ENCODE peak calls at places on chromosomes 16 and 17, in ten cellular contexts. One of them, this sample, is unnamed.

GRCh38 chr16:49019826-49020401 is 261.7 kb downstream of the CBLN1 start:
- DNase-seq in RWPE1: no peak
- DNase-seq in AG04450: no peak
- DNase-seq in effector CD8-positive, alpha-beta T cell: no peak
- DNase-seq in CD8-positive, alpha-beta T cell: no peak
- DNase-seq in stimulated activated effector memory CD8-positive, alpha-beta T cell treated with anti-CD3 and anti-CD28 coated beads, Interleukin-12 subunit alpha, Interleukin-12 subunit beta, amount 100 ng/mL, for 72 hours: no peak
- DNase-seq in stimulated activated CD8-positive, alpha-beta memory T cell treated with anti-CD3 and anti-CD28 coated beads, Interleukin-12 subunit alpha, Interleukin-12 subunit beta, amount 100 ng/mL, for 1 hour: no peak
- DNase-seq in dermis microvascular lymphatic vessel endothelial cell: no peak
- DNase-seq in GM12878: no peak
- DNase-seq in anterior cingulate cortex: no peak
- DNase-seq in this sample: no peak

GRCh38 chr16:11586856-11587642 is at the start of gene LITAF:
- DNase-seq in CD8-positive, alpha-beta T cell: peak; percentile 69
- DNase-seq in stimulated activated CD8-positive, alpha-beta memory T cell treated with anti-CD3 and anti-CD28 coated beads, Interleukin-12 subunit alpha, Interleukin-12 subunit beta, amount 100 ng/mL, for 1 hour: peak; percentile 33
- DNase-seq in anterior cingulate cortex: no peak
- DNase-seq in AG04450: no peak
- DNase-seq in RWPE1: peak; percentile 84
- DNase-seq in GM12878: no peak
- DNase-seq in effector CD8-positive, alpha-beta T cell: peak; percentile 39
- DNase-seq in stimulated activated effector memory CD8-positive, alpha-beta T cell treated with anti-CD3 and anti-CD28 coated beads, Interleukin-12 subunit alpha, Interleukin-12 subunit beta, amount 100 ng/mL, for 72 hours: peak; percentile 62
- DNase-seq in dermis microvascular lymphatic vessel endothelial cell: no peak
- DNase-seq in this sample: peak; percentile 80

GRCh38 chr17:32227910-32228309 is 37.7 kb upstream of the RHBDL3 start:
- DNase-seq in stimulated activated effector memory CD8-positive, alpha-beta T cell treated with anti-CD3 and anti-CD28 coated beads, Interleukin-12 subunit alpha, Interleukin-12 subunit beta, amount 100 ng/mL, for 72 hours: no peak
- DNase-seq in stimulated activated CD8-positive, alpha-beta memory T cell treated with anti-CD3 and anti-CD28 coated beads, Interleukin-12 subunit alpha, Interleukin-12 subunit beta, amount 100 ng/mL, for 1 hour: no peak
- DNase-seq in GM12878: no peak
- DNase-seq in dermis microvascular lymphatic vessel endothelial cell: no peak
- DNase-seq in effector CD8-positive, alpha-beta T cell: no peak
- DNase-seq in CD8-positive, alpha-beta T cell: no peak
- DNase-seq in anterior cingulate cortex: no peak
- DNase-seq in AG04450: no peak
- DNase-seq in RWPE1: no peak
- DNase-seq in this sample: no peak

GRCh38 chr16:397736-398332 is 835 bp downstream of the NME4 start:
- DNase-seq in stimulated activated effector memory CD8-positive, alpha-beta T cell treated with anti-CD3 and anti-CD28 coated beads, Interleukin-12 subunit alpha, Interleukin-12 subunit beta, amount 100 ng/mL, for 72 hours: no peak
- DNase-seq in stimulated activated CD8-positive, alpha-beta memory T cell treated with anti-CD3 and anti-CD28 coated beads, Interleukin-12 subunit alpha, Interleukin-12 subunit beta, amount 100 ng/mL, for 1 hour: no peak
- DNase-seq in AG04450: no peak
- DNase-seq in effector CD8-positive, alpha-beta T cell: peak; percentile 18
- DNase-seq in dermis microvascular lymphatic vessel endothelial cell: peak; percentile 17
- DNase-seq in anterior cingulate cortex: peak; percentile 64
- DNase-seq in RWPE1: peak; percentile 56
- DNase-seq in GM12878: no peak
- DNase-seq in CD8-positive, alpha-beta T cell: peak; percentile 49
- DNase-seq in this sample: no peak

GRCh38 chr17:7222972-7223292 is 3.2 kb downstream of the ACADVL start:
- DNase-seq in effector CD8-positive, alpha-beta T cell: no peak
- DNase-seq in stimulated activated CD8-positive, alpha-beta memory T cell treated with anti-CD3 and anti-CD28 coated beads, Interleukin-12 subunit alpha, Interleukin-12 subunit beta, amount 100 ng/mL, for 1 hour: no peak
- DNase-seq in dermis microvascular lymphatic vessel endothelial cell: no peak
- DNase-seq in CD8-positive, alpha-beta T cell: no peak
- DNase-seq in RWPE1: no peak
- DNase-seq in stimulated activated effector memory CD8-positive, alpha-beta T cell treated with anti-CD3 and anti-CD28 coated beads, Interleukin-12 subunit alpha, Interleukin-12 subunit beta, amount 100 ng/mL, for 72 hours: no peak
- DNase-seq in GM12878: no peak
- DNase-seq in AG04450: no peak
- DNase-seq in anterior cingulate cortex: no peak
- DNase-seq in this sample: no peak

GRCh38 chr16:67212766-67213165 is 13.8 kb downstream of the ELMO3 start:
- DNase-seq in AG04450: no peak
- DNase-seq in stimulated activated CD8-positive, alpha-beta memory T cell treated with anti-CD3 and anti-CD28 coated beads, Interleukin-12 subunit alpha, Interleukin-12 subunit beta, amount 100 ng/mL, for 1 hour: no peak
- DNase-seq in RWPE1: peak; percentile 79
- DNase-seq in stimulated activated effector memory CD8-positive, alpha-beta T cell treated with anti-CD3 and anti-CD28 coated beads, Interleukin-12 subunit alpha, Interleukin-12 subunit beta, amount 100 ng/mL, for 72 hours: no peak
- DNase-seq in effector CD8-positive, alpha-beta T cell: no peak
- DNase-seq in GM12878: no peak
- DNase-seq in anterior cingulate cortex: no peak
- DNase-seq in dermis microvascular lymphatic vessel endothelial cell: no peak
- DNase-seq in CD8-positive, alpha-beta T cell: no peak
- DNase-seq in this sample: no peak

GRCh38 chr16:19389246-19389645 is 28.4 kb upstream of the TMC5 start:
- DNase-seq in dermis microvascular lymphatic vessel endothelial cell: peak; percentile 3
- DNase-seq in CD8-positive, alpha-beta T cell: no peak
- DNase-seq in GM12878: peak; percentile 8
- DNase-seq in stimulated activated effector memory CD8-positive, alpha-beta T cell treated with anti-CD3 and anti-CD28 coated beads, Interleukin-12 subunit alpha, Interleukin-12 subunit beta, amount 100 ng/mL, for 72 hours: peak; percentile 25
- DNase-seq in stimulated activated CD8-positive, alpha-beta memory T cell treated with anti-CD3 and anti-CD28 coated beads, Interleukin-12 subunit alpha, Interleukin-12 subunit beta, amount 100 ng/mL, for 1 hour: no peak
- DNase-seq in AG04450: no peak
- DNase-seq in RWPE1: peak; percentile 39
- DNase-seq in anterior cingulate cortex: peak; percentile 10
- DNase-seq in effector CD8-positive, alpha-beta T cell: no peak
- DNase-seq in this sample: peak; percentile 53

GRCh38 chr16:3472878-3473595 is 22.3 kb downstream of the C16orf90 start:
- DNase-seq in AG04450: no peak
- DNase-seq in GM12878: no peak
- DNase-seq in effector CD8-positive, alpha-beta T cell: no peak
- DNase-seq in stimulated activated effector memory CD8-positive, alpha-beta T cell treated with anti-CD3 and anti-CD28 coated beads, Interleukin-12 subunit alpha, Interleukin-12 subunit beta, amount 100 ng/mL, for 72 hours: no peak
- DNase-seq in dermis microvascular lymphatic vessel endothelial cell: no peak
- DNase-seq in stimulated activated CD8-positive, alpha-beta memory T cell treated with anti-CD3 and anti-CD28 coated beads, Interleukin-12 subunit alpha, Interleukin-12 subunit beta, amount 100 ng/mL, for 1 hour: no peak
- DNase-seq in CD8-positive, alpha-beta T cell: no peak
- DNase-seq in anterior cingulate cortex: no peak
- DNase-seq in RWPE1: no peak
- DNase-seq in this sample: no peak

GRCh38 chr16:27547134-27547533 is 2.6 kb downstream of the GTF3C1 start:
- DNase-seq in stimulated activated CD8-positive, alpha-beta memory T cell treated with anti-CD3 and anti-CD28 coated beads, Interleukin-12 subunit alpha, Interleukin-12 subunit beta, amount 100 ng/mL, for 1 hour: no peak
- DNase-seq in dermis microvascular lymphatic vessel endothelial cell: no peak
- DNase-seq in CD8-positive, alpha-beta T cell: no peak
- DNase-seq in effector CD8-positive, alpha-beta T cell: no peak
- DNase-seq in GM12878: no peak
- DNase-seq in AG04450: peak; percentile 36
- DNase-seq in stimulated activated effector memory CD8-positive, alpha-beta T cell treated with anti-CD3 and anti-CD28 coated beads, Interleukin-12 subunit alpha, Interleukin-12 subunit beta, amount 100 ng/mL, for 72 hours: no peak
- DNase-seq in RWPE1: peak; percentile 67
- DNase-seq in anterior cingulate cortex: no peak
- DNase-seq in this sample: peak; percentile 30

GRCh38 chr16:19044781-19045180 is 22.6 kb upstream of the COQ7 start:
- DNase-seq in dermis microvascular lymphatic vessel endothelial cell: no peak
- DNase-seq in stimulated activated effector memory CD8-positive, alpha-beta T cell treated with anti-CD3 and anti-CD28 coated beads, Interleukin-12 subunit alpha, Interleukin-12 subunit beta, amount 100 ng/mL, for 72 hours: no peak
- DNase-seq in CD8-positive, alpha-beta T cell: no peak
- DNase-seq in anterior cingulate cortex: no peak
- DNase-seq in RWPE1: no peak
- DNase-seq in stimulated activated CD8-positive, alpha-beta memory T cell treated with anti-CD3 and anti-CD28 coated beads, Interleukin-12 subunit alpha, Interleukin-12 subunit beta, amount 100 ng/mL, for 1 hour: no peak
- DNase-seq in effector CD8-positive, alpha-beta T cell: no peak
- DNase-seq in GM12878: no peak
- DNase-seq in AG04450: no peak
- DNase-seq in this sample: no peak

GRCh38 chr16:2019919-2020831 is 590 bp downstream of the NPW start:
- DNase-seq in stimulated activated CD8-positive, alpha-beta memory T cell treated with anti-CD3 and anti-CD28 coated beads, Interleukin-12 subunit alpha, Interleukin-12 subunit beta, amount 100 ng/mL, for 1 hour: no peak
- DNase-seq in AG04450: no peak
- DNase-seq in anterior cingulate cortex: no peak
- DNase-seq in stimulated activated effector memory CD8-positive, alpha-beta T cell treated with anti-CD3 and anti-CD28 coated beads, Interleukin-12 subunit alpha, Interleukin-12 subunit beta, amount 100 ng/mL, for 72 hours: no peak
- DNase-seq in RWPE1: no peak
- DNase-seq in dermis microvascular lymphatic vessel endothelial cell: no peak
- DNase-seq in effector CD8-positive, alpha-beta T cell: no peak
- DNase-seq in GM12878: no peak
- DNase-seq in CD8-positive, alpha-beta T cell: no peak
- DNase-seq in this sample: no peak

GRCh38 chr16:76390476-76390875 is 113.3 kb downstream of the CNTNAP4 start:
- DNase-seq in dermis microvascular lymphatic vessel endothelial cell: no peak
- DNase-seq in AG04450: no peak
- DNase-seq in effector CD8-positive, alpha-beta T cell: no peak
- DNase-seq in anterior cingulate cortex: no peak
- DNase-seq in GM12878: no peak
- DNase-seq in stimulated activated effector memory CD8-positive, alpha-beta T cell treated with anti-CD3 and anti-CD28 coated beads, Interleukin-12 subunit alpha, Interleukin-12 subunit beta, amount 100 ng/mL, for 72 hours: no peak
- DNase-seq in RWPE1: no peak
- DNase-seq in CD8-positive, alpha-beta T cell: no peak
- DNase-seq in stimulated activated CD8-positive, alpha-beta memory T cell treated with anti-CD3 and anti-CD28 coated beads, Interleukin-12 subunit alpha, Interleukin-12 subunit beta, amount 100 ng/mL, for 1 hour: no peak
- DNase-seq in this sample: no peak

GRCh38 chr17:72840019-72840418 is 252.5 kb downstream of the SLC39A11 start:
- DNase-seq in stimulated activated effector memory CD8-positive, alpha-beta T cell treated with anti-CD3 and anti-CD28 coated beads, Interleukin-12 subunit alpha, Interleukin-12 subunit beta, amount 100 ng/mL, for 72 hours: no peak
- DNase-seq in effector CD8-positive, alpha-beta T cell: no peak
- DNase-seq in AG04450: no peak
- DNase-seq in GM12878: no peak
- DNase-seq in anterior cingulate cortex: no peak
- DNase-seq in RWPE1: no peak
- DNase-seq in CD8-positive, alpha-beta T cell: no peak
- DNase-seq in dermis microvascular lymphatic vessel endothelial cell: no peak
- DNase-seq in stimulated activated CD8-positive, alpha-beta memory T cell treated with anti-CD3 and anti-CD28 coated beads, Interleukin-12 subunit alpha, Interleukin-12 subunit beta, amount 100 ng/mL, for 1 hour: no peak
- DNase-seq in this sample: no peak

GRCh38 chr17:81365148-81365600 is 30.1 kb upstream of the BAHCC1 start:
- DNase-seq in GM12878: no peak
- DNase-seq in CD8-positive, alpha-beta T cell: no peak
- DNase-seq in effector CD8-positive, alpha-beta T cell: no peak
- DNase-seq in RWPE1: peak; percentile 73
- DNase-seq in stimulated activated effector memory CD8-positive, alpha-beta T cell treated with anti-CD3 and anti-CD28 coated beads, Interleukin-12 subunit alpha, Interleukin-12 subunit beta, amount 100 ng/mL, for 72 hours: no peak
- DNase-seq in stimulated activated CD8-positive, alpha-beta memory T cell treated with anti-CD3 and anti-CD28 coated beads, Interleukin-12 subunit alpha, Interleukin-12 subunit beta, amount 100 ng/mL, for 1 hour: no peak
- DNase-seq in anterior cingulate cortex: peak; percentile 25
- DNase-seq in AG04450: no peak
- DNase-seq in dermis microvascular lymphatic vessel endothelial cell: no peak
- DNase-seq in this sample: no peak

GRCh38 chr17:16419074-16419928 is 3.9 kb downstream of the TRPV2 start:
- DNase-seq in GM12878: peak; percentile 59
- DNase-seq in stimulated activated effector memory CD8-positive, alpha-beta T cell treated with anti-CD3 and anti-CD28 coated beads, Interleukin-12 subunit alpha, Interleukin-12 subunit beta, amount 100 ng/mL, for 72 hours: no peak
- DNase-seq in anterior cingulate cortex: no peak
- DNase-seq in dermis microvascular lymphatic vessel endothelial cell: no peak
- DNase-seq in CD8-positive, alpha-beta T cell: peak; percentile 63
- DNase-seq in stimulated activated CD8-positive, alpha-beta memory T cell treated with anti-CD3 and anti-CD28 coated beads, Interleukin-12 subunit alpha, Interleukin-12 subunit beta, amount 100 ng/mL, for 1 hour: peak; percentile 57
- DNase-seq in RWPE1: peak; percentile 79
- DNase-seq in AG04450: peak; percentile 66
- DNase-seq in effector CD8-positive, alpha-beta T cell: no peak
- DNase-seq in this sample: peak; percentile 84

This sample was measured in GM12865.